ENCODE peak calls at places on chromosomes 11 and 22, in four cellular contexts. E is CD4-positive, alpha-beta T cell; F is substantia nigra; B is adrenal gland. O is an unnamed sample.

GRCh38 chr11:135027461-135027860 is 615.4 kb upstream of the B3GAT1 start:
- DNase-seq in E (no peak), B (peak), F (no peak), O (no peak)

GRCh38 chr22:37927129-37927936 is 21.2 kb downstream of the MICALL1 start:
- DNase-seq in E (no peak), F (no peak), B (no peak), O (no peak)

GRCh38 chr22:50532353-50532700 is 2.5 kb upstream of the TYMP start:
- DNase-seq in B (no peak), F (no peak), E (no peak), O (no peak)

GRCh38 chr22:22103078-22103593 is 120.5 kb upstream of the TOP3B start:
- DNase-seq in E (no peak), B (no peak), F (no peak), O (no peak)

GRCh38 chr22:39997421-39997820 is 2.7 kb downstream of the FAM83F start:
- DNase-seq in F (no peak), B (no peak), E (no peak), O (no peak)

GRCh38 chr11:109015283-109015682 is 350.4 kb downstream of the DDX10 start:
- DNase-seq in E (no peak), B (no peak), F (no peak), O (no peak)

GRCh38 chr11:27619039-27619438 is 81.2 kb downstream of the BDNF start:
- DNase-seq in F (no peak), B (no peak), E (no peak), O (no peak)

GRCh38 chr11:72719551-72719950 is 32.7 kb downstream of the ARAP1 start:
- DNase-seq in B (no peak), F (no peak), E (no peak), O (no peak)

GRCh38 chr22:45552580-45553332 is 50.1 kb downstream of the FBLN1 start:
- DNase-seq in E (no peak), B (peak), F (no peak), O (no peak)

GRCh38 chr11:61697093-61697492 is 16.9 kb downstream of the DAGLA start:
- DNase-seq in E (no peak), B (no peak), F (no peak), O (no peak)